ENCODE peak calls at places on chromosome 17, in eight cellular contexts. N, E, Q, T, C, V, Z and D are unnamed samples.

GRCh38 chr17:73090396-73091202 is 1.9 kb downstream of the SLC39A11 start:
- DNase-seq in N (peak), E (no peak), Q (no peak), T (no peak), C (no peak), V (no peak), Z (no peak), D (no peak)

GRCh38 chr17:4980644-4981216 is 6.7 kb downstream of the CAMTA2 start:
- DNase-seq in N (peak), E (no peak), Q (peak), T (peak), C (no peak), V (peak), Z (no peak), D (peak)

GRCh38 chr17:16013943-16014407 is 14.4 kb downstream of the TTC19 start:
- DNase-seq in N (no peak), E (no peak), Q (no peak), T (peak), C (peak), V (peak), Z (no peak), D (peak)

GRCh38 chr17:77728022-77728671 is 230.4 kb upstream of the TNRC6C start:
- DNase-seq in N (no peak), E (no peak), Q (no peak), T (no peak), C (no peak), V (peak), Z (peak), D (peak)

GRCh38 chr17:73089918-73090317 is 2.6 kb downstream of the SLC39A11 start:
- DNase-seq in N (no peak), E (no peak), Q (no peak), T (no peak), C (no peak), V (no peak), Z (no peak), D (no peak)

GRCh38 chr17:68954146-68954971 is 833 bp downstream of the ABCA8 start:
- DNase-seq in N (no peak), E (no peak), Q (no peak), T (no peak), C (peak), V (peak), Z (no peak), D (peak)

GRCh38 chr17:76678330-76678729 is 32.4 kb downstream of the MXRA7 start:
- DNase-seq in N (no peak), E (peak), Q (no peak), T (no peak), C (no peak), V (no peak), Z (no peak), D (no peak)

GRCh38 chr17:78568051-78568450 is 9.1 kb downstream of the DNAH17 start:
- DNase-seq in N (peak), E (no peak), Q (no peak), T (no peak), C (no peak), V (no peak), Z (no peak), D (peak)

GRCh38 chr17:76432004-76432403 is 20.9 kb downstream of the UBE2O start:
- DNase-seq in N (no peak), E (no peak), Q (no peak), T (no peak), C (no peak), V (no peak), Z (no peak), D (no peak)

GRCh38 chr17:21105081-21105480 is 21.7 kb upstream of the DHRS7B start:
- DNase-seq in N (no peak), E (no peak), Q (no peak), T (no peak), C (no peak), V (no peak), Z (no peak), D (no peak)

GRCh38 chr17:39547713-39548478 is 59.8 kb downstream of the NEUROD2 start:
- DNase-seq in N (peak), E (peak), Q (peak), T (peak), C (no peak), V (peak), Z (peak), D (peak)

GRCh38 chr17:55722742-55723487 is at the start of gene TMEM100:
- DNase-seq in N (peak), E (no peak), Q (no peak), T (peak), C (no peak), V (peak), Z (peak), D (peak)

GRCh38 chr17:13518271-13519000 is 83.3 kb downstream of the HS3ST3A1 start:
- DNase-seq in N (no peak), E (no peak), Q (no peak), T (no peak), C (no peak), V (peak), Z (no peak), D (peak)

GRCh38 chr17:43531082-43531378 is 15.1 kb downstream of the ETV4 start:
- DNase-seq in N (no peak), E (no peak), Q (no peak), T (no peak), C (no peak), V (no peak), Z (no peak), D (no peak)

GRCh38 chr17:80732268-80732667 is 187.6 kb downstream of the RPTOR start:
- DNase-seq in N (peak), E (no peak), Q (no peak), T (no peak), C (peak), V (peak), Z (no peak), D (peak)

GRCh38 chr17:65190467-65191095 is 53.4 kb downstream of the RGS9 start:
- DNase-seq in N (peak), E (no peak), Q (no peak), T (no peak), C (no peak), V (peak), Z (no peak), D (peak)

GRCh38 chr17:9273334-9274118 is 252.2 kb downstream of the NTN1 start:
- DNase-seq in N (no peak), E (no peak), Q (no peak), T (no peak), C (no peak), V (peak), Z (peak), D (peak)

GRCh38 chr17:42578282-42578869 is 847 bp upstream of the PSMC3IP start:
- DNase-seq in N (peak), E (no peak), Q (peak), T (peak), C (no peak), V (peak), Z (peak), D (peak)

GRCh38 chr17:82242977-82243647 is 14.3 kb downstream of the SLC16A3 start:
- DNase-seq in N (peak), E (no peak), Q (no peak), T (no peak), C (peak), V (peak), Z (peak), D (peak)

GRCh38 chr17:58534901-58535421 is 20.5 kb upstream of the MTMR4 start:
- DNase-seq in N (peak), E (no peak), Q (no peak), T (no peak), C (no peak), V (peak), Z (no peak), D (peak)

GRCh38 chr17:2502911-2503580 is 8.6 kb downstream of the METTL16 start:
- DNase-seq in N (no peak), E (no peak), Q (no peak), T (no peak), C (no peak), V (no peak), Z (no peak), D (no peak)

GRCh38 chr17:76588182-76588581 is 2.5 kb upstream of the ST6GALNAC2 start:
- DNase-seq in N (no peak), E (no peak), Q (no peak), T (no peak), C (no peak), V (no peak), Z (no peak), D (no peak)

GRCh38 chr17:77728871-77729270 is 229.6 kb upstream of the TNRC6C start:
- DNase-seq in N (no peak), E (no peak), Q (no peak), T (no peak), C (no peak), V (no peak), Z (no peak), D (no peak)

GRCh38 chr17:3529817-3530741 is 27.5 kb downstream of the TRPV3 start:
- DNase-seq in N (peak), E (no peak), Q (no peak), T (no peak), C (no peak), V (peak), Z (peak), D (no peak)

GRCh38 chr17:9991351-9991750 is 86.3 kb upstream of the RCVRN start:
- DNase-seq in N (no peak), E (no peak), Q (no peak), T (no peak), C (no peak), V (no peak), Z (no peak), D (no peak)

GRCh38 chr17:65856865-65857264 is 295.4 kb upstream of the AXIN2 start:
- DNase-seq in N (peak), E (no peak), Q (no peak), T (no peak), C (no peak), V (peak), Z (no peak), D (peak)

GRCh38 chr17:33595783-33596182 is 302.7 kb upstream of the ASIC2 start:
- DNase-seq in N (no peak), E (no peak), Q (no peak), T (no peak), C (no peak), V (no peak), Z (no peak), D (no peak)

GRCh38 chr17:64599187-64599676 is 62.9 kb downstream of the SMURF2 start:
- DNase-seq in N (no peak), E (peak), Q (no peak), T (no peak), C (no peak), V (no peak), Z (no peak), D (no peak)

GRCh38 chr17:2580641-2581040 is 12.8 kb upstream of the PAFAH1B1 start:
- DNase-seq in N (no peak), E (no peak), Q (no peak), T (no peak), C (no peak), V (no peak), Z (no peak), D (no peak)

GRCh38 chr17:8957721-8958120 is 7.8 kb downstream of the PIK3R5 start:
- DNase-seq in N (no peak), E (no peak), Q (no peak), T (no peak), C (no peak), V (no peak), Z (no peak), D (no peak)

DNA sequence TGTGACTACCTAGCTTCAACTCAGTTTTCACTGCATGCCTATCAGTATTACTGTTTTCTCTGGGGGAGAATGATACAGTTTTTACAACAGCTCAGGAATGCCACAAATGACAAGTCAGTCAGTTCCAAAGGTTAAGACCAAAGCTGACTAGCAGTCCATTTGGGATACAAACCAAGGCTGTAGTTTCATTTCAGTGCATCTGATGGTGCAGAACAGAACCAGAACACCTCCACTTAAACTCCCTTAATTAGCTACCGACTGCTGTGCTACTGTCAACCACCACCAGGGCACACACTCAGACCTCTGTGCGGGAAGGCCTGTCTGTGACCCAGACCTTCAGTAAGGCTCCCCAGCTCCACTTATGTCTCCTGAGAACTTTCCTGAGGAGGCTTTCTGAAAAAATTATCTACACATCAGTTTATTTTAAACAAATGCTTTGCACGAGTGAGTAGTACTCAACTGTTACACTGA is 20.4 kb downstream of the NFE2L1 start:
- DNase-seq in N (peak), E (no peak), Q (no peak), T (no peak), C (peak), V (peak), Z (no peak), D (peak)
- TF ChIP-seq CTCF in N (peak), E (no peak), Q (peak), T (peak), C (peak), V (peak), Z (peak), D (peak)

GRCh38 chr17:46082293-46082692 is 83.2 kb downstream of the STH start:
- DNase-seq in N (no peak), E (no peak), Q (no peak), T (no peak), C (no peak), V (no peak), Z (no peak), D (no peak)

GRCh38 chr17:46080118-46081017 is 81.3 kb downstream of the STH start:
- DNase-seq in N (no peak), E (no peak), Q (no peak), T (no peak), C (no peak), V (no peak), Z (no peak), D (no peak)

GRCh38 chr17:46085522-46085921 is 86.5 kb downstream of the STH start:
- DNase-seq in N (no peak), E (no peak), Q (no peak), T (no peak), C (no peak), V (no peak), Z (no peak), D (no peak)

GRCh38 chr17:46078675-46079074 is 79.6 kb downstream of the STH start:
- DNase-seq in N (peak), E (no peak), Q (no peak), T (no peak), C (no peak), V (peak), Z (no peak), D (no peak)

GRCh38 chr17:46081018-46081320 is 81.9 kb downstream of the STH start:
- DNase-seq in N (no peak), E (no peak), Q (no peak), T (no peak), C (no peak), V (no peak), Z (no peak), D (no peak)
- H3K4me3 ChIP-seq in N (no peak), E (no peak), Q (no peak), T (no peak), C (no peak), V (no peak), Z (no peak), D (no peak)

GRCh38 chr17:285751-286422 is 66.7 kb downstream of the RPH3AL start:
- DNase-seq in N (peak), E (no peak), Q (no peak), T (no peak), C (no peak), V (no peak), Z (no peak), D (no peak)
- TF ChIP-seq CTCF in N (no peak), E (no peak), Q (no peak), T (no peak), C (no peak), V (no peak), Z (no peak), D (no peak)

GRCh38 chr17:75267403-75268232 is 3.4 kb downstream of the MIF4GD start:
- DNase-seq in N (no peak), E (no peak), Q (no peak), T (peak), C (no peak), V (no peak), Z (no peak), D (no peak)

GRCh38 chr17:75267146-75267402 is 4.0 kb downstream of the MIF4GD start:
- DNase-seq in N (no peak), E (no peak), Q (no peak), T (no peak), C (no peak), V (no peak), Z (no peak), D (no peak)

GRCh38 chr17:75270218-75270965 is 639 bp downstream of the MIF4GD start:
- DNase-seq in N (peak), E (peak), Q (peak), T (peak), C (no peak), V (peak), Z (peak), D (peak)

GRCh38 chr17:75270966-75271232 is at the start of gene MIF4GD:
- DNase-seq in N (no peak), E (no peak), Q (no peak), T (no peak), C (no peak), V (no peak), Z (no peak), D (peak)

DNA sequence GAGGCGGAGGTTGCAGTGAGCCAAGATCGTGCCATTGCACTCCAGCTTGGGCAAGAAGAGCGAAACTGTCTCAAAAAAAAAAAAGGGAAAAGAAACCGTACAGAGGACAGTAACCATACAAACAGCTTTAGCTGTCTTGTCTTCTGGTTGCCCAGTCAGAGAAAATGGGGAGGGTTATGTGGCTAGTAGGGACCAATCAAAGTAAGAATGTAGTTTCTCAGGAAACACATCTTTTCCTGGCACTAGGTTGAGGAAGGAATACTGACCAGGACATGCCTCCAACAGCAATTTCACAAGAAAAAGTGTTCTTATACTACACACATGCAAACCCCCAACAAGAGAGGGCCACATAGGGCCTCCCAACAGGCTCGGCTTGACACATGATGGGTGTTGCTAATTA is 2.1 kb downstream of the MIF4GD start:
- DNase-seq in N (peak), E (no peak), Q (no peak), T (peak), C (no peak), V (no peak), Z (no peak), D (no peak)
- H3K4me3 ChIP-seq in N (no peak), E (no peak), Q (no peak), T (no peak), C (no peak), V (no peak), Z (no peak), D (no peak)

GRCh38 chr17:50213026-50214015 is 11.9 kb upstream of the COL1A1 start:
- DNase-seq in N (peak), E (peak), Q (peak), T (no peak), C (no peak), V (peak), Z (peak), D (peak)
- TF ChIP-seq CTCF in N (no peak), E (no peak), Q (no peak), T (no peak), C (no peak), V (no peak), Z (no peak), D (no peak)

GRCh38 chr17:17811381-17812210 is 25.2 kb downstream of the SREBF1 start:
- DNase-seq in N (peak), E (no peak), Q (no peak), T (peak), C (no peak), V (no peak), Z (no peak), D (no peak)
- H3K4me3 ChIP-seq in N (no peak), E (no peak), Q (no peak), T (no peak), C (no peak), V (no peak), Z (no peak), D (no peak)

GRCh38 chr17:7687072-7687907 is at the start of gene TP53:
- DNase-seq in N (no peak), E (peak), Q (peak), T (peak), C (peak), V (peak), Z (peak), D (peak)
- TF ChIP-seq CTCF in N (no peak), E (no peak), Q (no peak), T (no peak), C (no peak), V (peak), Z (no peak), D (no peak)